ENCODE peak calls at places on chromosomes 11 and 22, in six cellular contexts. One of them, this sample, is unnamed.

GRCh38 chr11:66247801-66248200 is 20.6 kb upstream of the RAB1B start:
- DNase-seq in SK-N-SH: no peak
- DNase-seq in activated T-cell treated with anti-CD3 and anti-CD28 coated beads for 1 hour: no peak
- DNase-seq in adipocyte: no peak
- DNase-seq in GM12865: no peak
- DNase-seq in T-helper 2 cell: no peak
- DNase-seq in this sample: no peak

GRCh38 chr11:125153837-125154236 is 10.7 kb upstream of the PKNOX2 start:
- DNase-seq in SK-N-SH: no peak
- DNase-seq in activated T-cell treated with anti-CD3 and anti-CD28 coated beads for 1 hour: no peak
- DNase-seq in adipocyte: no peak
- DNase-seq in GM12865: no peak
- DNase-seq in T-helper 2 cell: no peak
- DNase-seq in this sample: no peak

GRCh38 chr11:34356576-34356917 is 1.3 kb downstream of the ABTB2 start:
- DNase-seq in SK-N-SH: no peak
- DNase-seq in activated T-cell treated with anti-CD3 and anti-CD28 coated beads for 1 hour: no peak
- DNase-seq in adipocyte: no peak
- DNase-seq in GM12865: peak
- DNase-seq in T-helper 2 cell: no peak
- DNase-seq in this sample: no peak

GRCh38 chr11:105706025-105706530 is 96.2 kb downstream of the GRIA4 start:
- DNase-seq in SK-N-SH: no peak
- DNase-seq in activated T-cell treated with anti-CD3 and anti-CD28 coated beads for 1 hour: no peak
- DNase-seq in adipocyte: no peak
- DNase-seq in GM12865: no peak
- DNase-seq in T-helper 2 cell: no peak
- DNase-seq in this sample: no peak

GRCh38 chr11:17385926-17386325 is 2.5 kb downstream of the KCNJ11 start:
- DNase-seq in SK-N-SH: peak
- DNase-seq in activated T-cell treated with anti-CD3 and anti-CD28 coated beads for 1 hour: no peak
- DNase-seq in adipocyte: no peak
- DNase-seq in GM12865: no peak
- DNase-seq in T-helper 2 cell: no peak
- DNase-seq in this sample: no peak

GRCh38 chr11:92152245-92152644 is 72.4 kb upstream of the FAT3 start:
- DNase-seq in SK-N-SH: peak
- DNase-seq in activated T-cell treated with anti-CD3 and anti-CD28 coated beads for 1 hour: no peak
- DNase-seq in adipocyte: no peak
- DNase-seq in GM12865: no peak
- DNase-seq in T-helper 2 cell: no peak
- DNase-seq in this sample: no peak

GRCh38 chr11:5303643-5304042 is 1.9 kb upstream of the OR51B4 start:
- DNase-seq in SK-N-SH: no peak
- DNase-seq in activated T-cell treated with anti-CD3 and anti-CD28 coated beads for 1 hour: no peak
- DNase-seq in adipocyte: no peak
- DNase-seq in GM12865: no peak
- DNase-seq in T-helper 2 cell: no peak
- DNase-seq in this sample: no peak

GRCh38 chr22:44363214-44363979 is 50.6 kb upstream of the SHISAL1 start:
- DNase-seq in SK-N-SH: peak
- DNase-seq in activated T-cell treated with anti-CD3 and anti-CD28 coated beads for 1 hour: no peak
- DNase-seq in adipocyte: peak
- DNase-seq in GM12865: no peak
- DNase-seq in T-helper 2 cell: no peak
- DNase-seq in this sample: peak

GRCh38 chr11:106463796-106464201 is 386.3 kb downstream of the AASDHPPT start:
- DNase-seq in SK-N-SH: no peak
- DNase-seq in activated T-cell treated with anti-CD3 and anti-CD28 coated beads for 1 hour: no peak
- DNase-seq in adipocyte: no peak
- DNase-seq in GM12865: no peak
- DNase-seq in T-helper 2 cell: no peak
- DNase-seq in this sample: no peak

GRCh38 chr22:47616396-47617020 is 854.1 kb downstream of the TBC1D22A start:
- DNase-seq in SK-N-SH: no peak
- DNase-seq in activated T-cell treated with anti-CD3 and anti-CD28 coated beads for 1 hour: no peak
- DNase-seq in adipocyte: no peak
- DNase-seq in GM12865: no peak
- DNase-seq in T-helper 2 cell: no peak
- DNase-seq in this sample: no peak

GRCh38 chr11:9849384-9849783 is 185.5 kb downstream of the SWAP70 start:
- DNase-seq in SK-N-SH: no peak
- DNase-seq in activated T-cell treated with anti-CD3 and anti-CD28 coated beads for 1 hour: no peak
- DNase-seq in adipocyte: no peak
- DNase-seq in GM12865: no peak
- DNase-seq in T-helper 2 cell: no peak
- DNase-seq in this sample: no peak

GRCh38 chr11:21405403-21405802 is 736.0 kb downstream of the NELL1 start:
- DNase-seq in SK-N-SH: no peak
- DNase-seq in activated T-cell treated with anti-CD3 and anti-CD28 coated beads for 1 hour: no peak
- DNase-seq in adipocyte: no peak
- DNase-seq in GM12865: no peak
- DNase-seq in T-helper 2 cell: no peak
- DNase-seq in this sample: no peak

GRCh38 chr11:110425751-110426545 is 3.8 kb upstream of the FDX1 start:
- DNase-seq in SK-N-SH: no peak
- DNase-seq in activated T-cell treated with anti-CD3 and anti-CD28 coated beads for 1 hour: no peak
- DNase-seq in adipocyte: peak
- DNase-seq in GM12865: no peak
- DNase-seq in T-helper 2 cell: no peak
- DNase-seq in this sample: no peak

GRCh38 chr11:80562726-80563125 is 1121.9 kb upstream of the TENM4 start:
- DNase-seq in SK-N-SH: no peak
- DNase-seq in activated T-cell treated with anti-CD3 and anti-CD28 coated beads for 1 hour: no peak
- DNase-seq in adipocyte: no peak
- DNase-seq in GM12865: no peak
- DNase-seq in T-helper 2 cell: no peak
- DNase-seq in this sample: no peak

GRCh38 chr22:26642465-26643367 is 14.7 kb upstream of the MIAT start:
- DNase-seq in SK-N-SH: no peak
- DNase-seq in activated T-cell treated with anti-CD3 and anti-CD28 coated beads for 1 hour: peak
- DNase-seq in adipocyte: no peak
- DNase-seq in GM12865: peak
- DNase-seq in T-helper 2 cell: peak
- DNase-seq in this sample: no peak

GRCh38 chr22:25716637-25717036 is 25.4 kb upstream of the MYO18B start:
- DNase-seq in SK-N-SH: no peak
- DNase-seq in activated T-cell treated with anti-CD3 and anti-CD28 coated beads for 1 hour: no peak
- DNase-seq in adipocyte: no peak
- DNase-seq in GM12865: no peak
- DNase-seq in T-helper 2 cell: no peak
- DNase-seq in this sample: no peak

GRCh38 chr11:2693851-2694261 is 5.9 kb downstream of the KCNQ1OT1 start:
- DNase-seq in SK-N-SH: no peak
- DNase-seq in activated T-cell treated with anti-CD3 and anti-CD28 coated beads for 1 hour: no peak
- DNase-seq in adipocyte: no peak
- DNase-seq in GM12865: no peak
- DNase-seq in T-helper 2 cell: no peak
- DNase-seq in this sample: no peak

GRCh38 chr11:69377029-69377952 is 83.3 kb downstream of the MYEOV start:
- DNase-seq in SK-N-SH: no peak
- DNase-seq in activated T-cell treated with anti-CD3 and anti-CD28 coated beads for 1 hour: no peak
- DNase-seq in adipocyte: no peak
- DNase-seq in GM12865: peak
- DNase-seq in T-helper 2 cell: no peak
- DNase-seq in this sample: no peak

GRCh38 chr22:19823191-19823590 is 31.5 kb downstream of the GNB1L start:
- DNase-seq in SK-N-SH: peak
- DNase-seq in activated T-cell treated with anti-CD3 and anti-CD28 coated beads for 1 hour: no peak
- DNase-seq in adipocyte: no peak
- DNase-seq in GM12865: no peak
- DNase-seq in T-helper 2 cell: no peak
- DNase-seq in this sample: no peak

GRCh38 chr22:46057762-46058420 is 80.9 kb upstream of the WNT7B start:
- DNase-seq in SK-N-SH: peak
- DNase-seq in activated T-cell treated with anti-CD3 and anti-CD28 coated beads for 1 hour: no peak
- DNase-seq in adipocyte: peak
- DNase-seq in GM12865: peak
- DNase-seq in T-helper 2 cell: no peak
- DNase-seq in this sample: peak

GRCh38 chr11:2267871-2268825 is 2.2 kb downstream of the ASCL2 start:
- DNase-seq in SK-N-SH: no peak
- DNase-seq in activated T-cell treated with anti-CD3 and anti-CD28 coated beads for 1 hour: no peak
- DNase-seq in adipocyte: no peak
- DNase-seq in GM12865: no peak
- DNase-seq in T-helper 2 cell: no peak
- DNase-seq in this sample: peak

GRCh38 chr11:45089845-45090499 is 56.5 kb upstream of the PRDM11 start:
- DNase-seq in SK-N-SH: no peak
- DNase-seq in activated T-cell treated with anti-CD3 and anti-CD28 coated beads for 1 hour: no peak
- DNase-seq in adipocyte: peak
- DNase-seq in GM12865: no peak
- DNase-seq in T-helper 2 cell: no peak
- DNase-seq in this sample: no peak

GRCh38 chr22:25417792-25418191 is 146.7 kb upstream of the GRK3 start:
- DNase-seq in SK-N-SH: no peak
- DNase-seq in activated T-cell treated with anti-CD3 and anti-CD28 coated beads for 1 hour: no peak
- DNase-seq in adipocyte: no peak
- DNase-seq in GM12865: no peak
- DNase-seq in T-helper 2 cell: no peak
- DNase-seq in this sample: no peak

GRCh38 chr11:2980168-2980840 is 11.8 kb downstream of the NAP1L4 start:
- DNase-seq in SK-N-SH: no peak
- DNase-seq in activated T-cell treated with anti-CD3 and anti-CD28 coated beads for 1 hour: no peak
- DNase-seq in adipocyte: no peak
- DNase-seq in GM12865: no peak
- DNase-seq in T-helper 2 cell: no peak
- DNase-seq in this sample: no peak

GRCh38 chr11:130518164-130518563 is 69.7 kb downstream of the ADAMTS15 start:
- DNase-seq in SK-N-SH: no peak
- DNase-seq in activated T-cell treated with anti-CD3 and anti-CD28 coated beads for 1 hour: no peak
- DNase-seq in adipocyte: no peak
- DNase-seq in GM12865: no peak
- DNase-seq in T-helper 2 cell: no peak
- DNase-seq in this sample: no peak

GRCh38 chr11:20008870-20009644 is 151.2 kb downstream of the DBX1 start:
- DNase-seq in SK-N-SH: no peak
- DNase-seq in activated T-cell treated with anti-CD3 and anti-CD28 coated beads for 1 hour: no peak
- DNase-seq in adipocyte: no peak
- DNase-seq in GM12865: no peak
- DNase-seq in T-helper 2 cell: no peak
- DNase-seq in this sample: no peak

GRCh38 chr11:66725646-66726045 is 3.4 kb downstream of the SPTBN2 start:
- DNase-seq in SK-N-SH: no peak
- DNase-seq in activated T-cell treated with anti-CD3 and anti-CD28 coated beads for 1 hour: no peak
- DNase-seq in adipocyte: no peak
- DNase-seq in GM12865: no peak
- DNase-seq in T-helper 2 cell: no peak
- DNase-seq in this sample: no peak

GRCh38 chr11:1839924-1840779 is 1.4 kb downstream of the TNNI2 start:
- DNase-seq in SK-N-SH: no peak
- DNase-seq in activated T-cell treated with anti-CD3 and anti-CD28 coated beads for 1 hour: no peak
- DNase-seq in adipocyte: no peak
- DNase-seq in GM12865: peak
- DNase-seq in T-helper 2 cell: no peak
- DNase-seq in this sample: peak

GRCh38 chr22:22397875-22398524 is 110.5 kb downstream of the ZNF280B start:
- DNase-seq in SK-N-SH: no peak
- DNase-seq in activated T-cell treated with anti-CD3 and anti-CD28 coated beads for 1 hour: no peak
- DNase-seq in adipocyte: no peak
- DNase-seq in GM12865: no peak
- DNase-seq in T-helper 2 cell: no peak
- DNase-seq in this sample: no peak

GRCh38 chr11:109552376-109552775 is 130.4 kb downstream of the C11orf87 start:
- DNase-seq in SK-N-SH: no peak
- DNase-seq in activated T-cell treated with anti-CD3 and anti-CD28 coated beads for 1 hour: no peak
- DNase-seq in adipocyte: no peak
- DNase-seq in GM12865: no peak
- DNase-seq in T-helper 2 cell: no peak
- DNase-seq in this sample: no peak

GRCh38 chr11:60872124-60872951 is 5.0 kb downstream of the ZP1 start:
- DNase-seq in SK-N-SH: peak
- DNase-seq in activated T-cell treated with anti-CD3 and anti-CD28 coated beads for 1 hour: no peak
- DNase-seq in adipocyte: peak
- DNase-seq in GM12865: no peak
- DNase-seq in T-helper 2 cell: no peak
- DNase-seq in this sample: no peak

GRCh38 chr11:2156416-2157182 is 4.4 kb downstream of the INS start:
- DNase-seq in SK-N-SH: peak
- DNase-seq in activated T-cell treated with anti-CD3 and anti-CD28 coated beads for 1 hour: peak
- DNase-seq in adipocyte: peak
- DNase-seq in GM12865: peak
- DNase-seq in T-helper 2 cell: no peak
- DNase-seq in this sample: peak

GRCh38 chr11:67694875-67695555 is 20.6 kb upstream of the ALDH3B2 start:
- DNase-seq in SK-N-SH: no peak
- DNase-seq in activated T-cell treated with anti-CD3 and anti-CD28 coated beads for 1 hour: no peak
- DNase-seq in adipocyte: peak
- DNase-seq in GM12865: no peak
- DNase-seq in T-helper 2 cell: no peak
- DNase-seq in this sample: no peak